ENCODE peak calls at places on chromosome 11, in five cellular contexts. R is NCI-H1092, G is amniotic stem cell, K is GM03348, J is activated gamma-delta T cell treated with Interleukin-2 at 50 U/mL for 16 hours. V is an unnamed sample.

GRCh38 chr11:44622190-44622650 is 56.8 kb downstream of the CD82 start:
- DNase-seq in R (no peak), G (no peak), K (no peak), J (no peak), V (no peak)

GRCh38 chr11:93251922-93252321 is 54.1 kb upstream of the SLC36A4 start:
- DNase-seq in R (no peak), G (no peak), K (no peak), J (no peak), V (no peak)

GRCh38 chr11:104134760-104135159 is 29.2 kb downstream of the PDGFD start:
- DNase-seq in R (no peak), G (no peak), K (peak; percentile 35), J (no peak), V (peak; percentile 51)

GRCh38 chr11:17864478-17864941 is 129.9 kb downstream of the KCNC1 start:
- DNase-seq in R (no peak), G (no peak), K (no peak), J (no peak), V (peak; percentile 4)

GRCh38 chr11:884578-885070 is 26.0 kb downstream of the CHID1 start:
- DNase-seq in R (no peak), G (no peak), K (no peak), J (no peak), V (no peak)

GRCh38 chr11:63622318-63622717 is 8.1 kb upstream of the PLAAT3 start:
- DNase-seq in R (no peak), G (no peak), K (no peak), J (no peak), V (no peak)

GRCh38 chr11:75261474-75261847 is 20.9 kb downstream of the TPBGL start:
- DNase-seq in R (no peak), G (no peak), K (no peak), J (peak; percentile 26), V (no peak)

GRCh38 chr11:70568504-70569172 is 170.3 kb downstream of the CTTN start:
- DNase-seq in R (no peak), G (no peak), K (peak; percentile 92), J (no peak), V (no peak)

GRCh38 chr11:47797633-47798032 is 30.5 kb upstream of the FNBP4 start:
- DNase-seq in R (no peak), G (no peak), K (peak; percentile 48), J (no peak), V (no peak)

GRCh38 chr11:112797653-112798293 is 163.4 kb upstream of the NCAM1 start:
- DNase-seq in R (no peak), G (no peak), K (peak; percentile 43), J (no peak), V (peak; percentile 20)

GRCh38 chr11:893008-893654 is 17.5 kb downstream of the CHID1 start:
- DNase-seq in R (no peak), G (no peak), K (no peak), J (no peak), V (no peak)

GRCh38 chr11:86460461-86461404 is 86.0 kb downstream of the CCDC81 start:
- DNase-seq in R (no peak), G (no peak), K (no peak), J (no peak), V (no peak)

GRCh38 chr11:44007746-44008501 is 39.9 kb upstream of the ACCSL start:
- DNase-seq in R (no peak), G (no peak), K (no peak), J (no peak), V (no peak)

GRCh38 chr11:61783717-61784505 is 8.5 kb downstream of the TMEM258 start:
- DNase-seq in R (no peak), G (no peak), K (peak; percentile 48), J (no peak), V (no peak)

GRCh38 chr11:32658639-32659406 is 75.2 kb downstream of the EIF3M start:
- DNase-seq in R (no peak), G (no peak), K (peak; percentile 13), J (no peak), V (no peak)

GRCh38 chr11:11400635-11401232 is 47.7 kb upstream of the CSNK2A3 start:
- DNase-seq in R (no peak), G (no peak), K (no peak), J (no peak), V (no peak)

GRCh38 chr11:35515224-35515623 is 10.2 kb downstream of the PAMR1 start:
- DNase-seq in R (no peak), G (peak; percentile 59), K (peak; percentile 84), J (no peak), V (no peak)

GRCh38 chr11:2805388-2806057 is 80.1 kb downstream of the CDKN1C start:
- DNase-seq in R (no peak), G (no peak), K (no peak), J (no peak), V (no peak)

V was measured in SW 1271.